ENCODE peak calls at places on chromosome 9, in four cellular contexts. R is cardiac muscle cell, J is tibial artery, X is GM12865. Z is an unnamed sample.

GRCh38 chr9:114448706-114449105 is 56.6 kb downstream of the WHRN start:
- DNase-seq in R (no peak), J (no peak), X (no peak), Z (no peak)

GRCh38 chr9:75683591-75683990 is 206.9 kb upstream of the PCSK5 start:
- DNase-seq in R (no peak), J (no peak), X (no peak), Z (no peak)

GRCh38 chr9:137971477-137972138 is 94.0 kb downstream of the CACNA1B start:
- DNase-seq in R (no peak), J (peak; percentile 42), X (no peak), Z (no peak)

GRCh38 chr9:126411948-126412284 is 85.3 kb downstream of the MVB12B start:
- DNase-seq in R (no peak), J (no peak), X (no peak), Z (no peak)

GRCh38 chr9:93061791-93062299 is 3.3 kb downstream of the SUSD3 start:
- DNase-seq in R (no peak), J (no peak), X (peak; percentile 85), Z (no peak)

GRCh38 chr9:110650991-110651411 is 17.6 kb upstream of the MUSK start:
- DNase-seq in R (no peak), J (no peak), X (no peak), Z (no peak)

GRCh38 chr9:19510907-19511306 is 102.1 kb downstream of the ACER2 start:
- DNase-seq in R (no peak), J (no peak), X (no peak), Z (no peak)

GRCh38 chr9:129891519-129891918 is 56.3 kb downstream of the USP20 start:
- DNase-seq in R (no peak), J (no peak), X (no peak), Z (no peak)

GRCh38 chr9:92807757-92808725 is 43.4 kb upstream of the BICD2 start:
- DNase-seq in R (peak; percentile 1), J (no peak), X (no peak), Z (no peak)

GRCh38 chr9:136255166-136255538 is 9.5 kb upstream of the QSOX2 start:
- DNase-seq in R (no peak), J (no peak), X (no peak), Z (no peak)

GRCh38 chr9:18149457-18150011 is 324.4 kb upstream of the ADAMTSL1 start:
- DNase-seq in R (no peak), J (no peak), X (no peak), Z (no peak)

GRCh38 chr9:89496645-89497044 is 1.3 kb downstream of the SEMA4D start:
- DNase-seq in R (no peak), J (no peak), X (no peak), Z (no peak)

GRCh38 chr9:91847576-91847975 is 102.5 kb downstream of the ROR2 start:
- DNase-seq in R (no peak), J (no peak), X (peak; percentile 12), Z (no peak)

GRCh38 chr9:4803670-4804530 is 11.2 kb downstream of the RCL1 start:
- DNase-seq in R (no peak), J (peak; percentile 74), X (no peak), Z (no peak)

GRCh38 chr9:75903785-75904360 is 13.4 kb downstream of the PCSK5 start:
- DNase-seq in R (no peak), J (no peak), X (no peak), Z (no peak)

GRCh38 chr9:137369111-137369787 is 53.7 kb downstream of the EXD3 start:
- DNase-seq in R (no peak), J (no peak), X (no peak), Z (no peak)

GRCh38 chr9:14989811-14990210 is 79.6 kb upstream of the FREM1 start:
- DNase-seq in R (no peak), J (no peak), X (no peak), Z (no peak)

GRCh38 chr9:98707158-98708102 is 1.3 kb downstream of the GABBR2 start:
- DNase-seq in R (peak; percentile 86), J (no peak), X (peak; percentile 52), Z (peak; percentile 31)

GRCh38 chr9:2120926-2121689 is 106.0 kb downstream of the SMARCA2 start:
- DNase-seq in R (no peak), J (no peak), X (no peak), Z (no peak)

GRCh38 chr9:92947268-92948031 is at the start of gene FGD3:
- DNase-seq in R (peak; percentile 52), J (no peak), X (no peak), Z (no peak)

GRCh38 chr9:125651907-125652306 is 55.1 kb downstream of the MAPKAP1 start:
- DNase-seq in R (no peak), J (no peak), X (no peak), Z (no peak)

GRCh38 chr9:134717056-134717455 is 75.5 kb downstream of the COL5A1 start:
- DNase-seq in R (no peak), J (no peak), X (no peak), Z (no peak)

DNA sequence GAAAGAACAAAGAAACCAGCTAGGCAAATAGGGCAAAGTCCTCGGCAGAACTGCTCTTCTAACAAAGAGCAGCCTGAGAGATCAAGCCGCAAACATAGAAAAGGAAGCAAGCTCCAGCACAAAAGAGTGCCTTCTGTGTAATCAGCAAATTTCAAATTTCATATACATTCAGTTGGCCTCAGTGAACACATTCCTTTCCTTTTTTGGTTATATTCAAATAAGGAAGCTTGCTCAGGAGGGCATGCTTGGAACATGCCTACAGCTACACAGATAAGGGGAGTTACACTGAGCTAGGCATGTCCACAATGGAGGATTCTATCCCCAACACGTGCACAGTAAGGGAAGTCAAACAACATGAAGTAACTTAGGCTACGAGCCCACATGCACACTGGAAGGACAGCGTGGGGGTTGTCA is 23.4 kb downstream of the IL33 start:
- DNase-seq in R (no peak), J (no peak), X (no peak), Z (no peak)
- H3K4me3 ChIP-seq in R (no peak overlapping the region), J (no peak overlapping the region), X (no peak overlapping the region), Z (no peak overlapping the region)

GRCh38 chr9:26326473-26327044 is 566.0 kb downstream of the CAAP1 start:
- DNase-seq in R (peak; percentile 69), J (no peak), X (peak; percentile 62), Z (peak; percentile 26)
- TF ChIP-seq CTCF in R (peak; percentile 83), J (peak; percentile 79), X (peak; percentile 65), Z (peak; percentile 84)

DNA sequence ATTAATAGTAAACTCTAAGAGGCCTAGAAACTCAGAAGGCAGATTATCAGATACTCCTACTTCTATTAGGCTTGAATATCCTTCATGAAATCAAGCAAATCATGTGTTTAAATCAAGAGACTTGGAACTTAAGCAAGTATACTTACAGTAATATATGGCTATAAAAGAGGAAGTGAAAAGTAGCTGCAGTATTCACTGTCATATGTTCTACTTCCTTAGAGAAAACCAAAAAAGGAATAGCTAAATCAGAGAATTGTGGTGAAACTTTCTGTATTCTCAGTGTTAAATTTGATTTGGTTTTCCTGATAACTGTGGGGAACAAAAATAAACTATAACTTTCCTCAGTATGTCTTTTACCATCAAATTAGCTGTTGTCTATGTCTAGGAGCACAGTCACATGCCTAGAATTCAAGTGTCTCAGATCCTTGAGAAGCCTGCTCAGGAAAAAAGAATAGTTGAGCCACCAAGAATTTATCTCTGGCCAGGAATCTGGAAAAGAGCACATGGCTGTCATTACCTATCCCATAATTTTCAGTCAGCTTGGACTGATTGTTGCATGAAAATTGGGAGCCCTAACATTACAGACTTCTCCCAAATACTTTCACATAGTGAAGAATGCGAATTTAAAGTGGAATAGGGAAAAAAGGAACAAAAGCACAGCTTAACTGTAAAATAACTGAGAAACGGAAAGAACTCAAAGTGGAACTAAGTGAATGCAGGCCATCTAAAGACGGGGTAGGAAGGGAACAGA is 1.7 kb downstream of the FKBP15 start:
- DNase-seq in R (no peak), J (no peak), X (peak; percentile 54), Z (no peak)
- H3K4me3 ChIP-seq in R (no peak overlapping the region), J (peak overlapping the region; percentile 75), X (peak overlapping the region; percentile 82), Z (no peak overlapping the region)

GRCh38 chr9:30967484-30967883 is 1417.0 kb upstream of the ACO1 start:
- DNase-seq in R (peak; percentile 15), J (no peak), X (no peak), Z (no peak)
- TF ChIP-seq CTCF in R (no peak), J (no peak), X (no peak), Z (peak; percentile 18)

DNA sequence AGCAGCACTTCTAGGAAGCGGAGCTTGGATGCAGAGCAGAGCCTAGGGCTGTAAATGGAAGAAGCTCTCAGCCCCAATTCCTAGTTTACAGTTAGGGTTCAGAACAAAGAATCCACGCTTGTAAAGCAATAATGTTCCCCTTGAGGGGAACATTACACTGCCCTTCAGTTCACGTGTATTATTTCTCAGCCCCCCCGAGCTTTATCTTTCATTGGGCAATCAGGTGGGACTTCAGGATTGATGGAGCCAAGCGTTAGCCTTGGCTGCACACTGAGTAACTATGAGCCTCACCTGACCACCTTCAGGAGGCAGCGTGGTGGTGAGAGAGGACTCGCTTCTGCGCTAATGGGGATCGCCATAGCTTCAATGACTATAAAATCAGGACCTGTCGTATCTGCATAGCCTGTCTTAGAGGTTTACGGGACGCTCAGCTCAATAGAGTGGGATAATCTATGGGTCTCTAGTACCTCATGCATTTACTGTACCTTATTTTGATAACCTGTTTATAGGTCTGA is 157.0 kb upstream of the RASEF start:
- DNase-seq in R (no peak), J (no peak), X (no peak), Z (no peak)
- H3K4me3 ChIP-seq in R (peak overlapping the region; percentile 70), J (peak overlapping the region; percentile 54), X (no peak overlapping the region), Z (peak overlapping the region; percentile 84)